ENCODE peak calls at places on chromosomes 4 and X, in five cellular contexts. K is BE2C, A is cardiac fibroblast, T is lower lobe of right lung, L is AG04450. N is an unnamed sample.
A peak's percentile ranks its signal among the peaks of the same experiment; 100 is the strongest.

GRCh38 chr4:129971419-129971818 is 875.5 kb downstream of the C4orf33 start:
- DNase-seq in K (no peak), A (no peak), T (no peak), L (no peak), N (no peak)

GRCh38 chr4:2071252-2071911 is 12.3 kb downstream of the NAT8L start:
- DNase-seq in K (no peak), A (no peak), T (peak; percentile 35), L (no peak), N (no peak)

GRCh38 chr4:87275311-87275710 is 47.4 kb downstream of the HSD17B13 start:
- DNase-seq in K (no peak), A (no peak), T (no peak), L (no peak), N (no peak)

GRCh38 chrX:2485789-2486345 is 14.9 kb downstream of the DHRSX start:
- DNase-seq in K (no peak), A (no peak), T (no peak), L (no peak), N (no peak)

GRCh38 chr4:5051210-5051691 is at the start of gene STK32B:
- DNase-seq in K (peak; percentile 51), A (peak; percentile 76), T (peak; percentile 65), L (peak; percentile 41), N (peak; percentile 45)

GRCh38 chr4:72275381-72275780 is 243.6 kb downstream of the NPFFR2 start:
- DNase-seq in K (no peak), A (no peak), T (no peak), L (no peak), N (no peak)

GRCh38 chr4:113952452-113953029 is 26.9 kb downstream of the ARSJ start:
- DNase-seq in K (peak; percentile 56), A (peak; percentile 62), T (no peak), L (no peak), N (peak; percentile 64)

GRCh38 chr4:152480356-152480755 is 55.5 kb downstream of the FBXW7 start:
- DNase-seq in K (no peak), A (no peak), T (no peak), L (no peak), N (no peak)

GRCh38 chr4:113768952-113769351 is 7.4 kb upstream of the CAMK2D start:
- DNase-seq in K (no peak), A (no peak), T (no peak), L (no peak), N (no peak)

GRCh38 chrX:120316587-120317283 is 5.5 kb upstream of the TMEM255A start:
- DNase-seq in K (no peak), A (no peak), T (no peak), L (no peak), N (peak; percentile 59)

GRCh38 chr4:107037188-107037587 is 1.1 kb upstream of the DKK2 start:
- DNase-seq in K (peak; percentile 65), A (peak; percentile 25), T (peak; percentile 49), L (no peak), N (peak; percentile 48)

GRCh38 chr4:123786955-123787354 is 390.4 kb downstream of the SPRY1 start:
- DNase-seq in K (no peak), A (peak; percentile 60), T (peak; percentile 49), L (peak; percentile 72), N (peak; percentile 13)

GRCh38 chr4:80294206-80294605 is 27.7 kb downstream of the FGF5 start:
- DNase-seq in K (no peak), A (no peak), T (no peak), L (no peak), N (no peak)

GRCh38 chrX:71291381-71291780 is 7.9 kb downstream of the NONO start:
- DNase-seq in K (no peak), A (peak; percentile 32), T (peak; percentile 47), L (no peak), N (no peak)

GRCh38 chr4:8858188-8858924 is 13.3 kb downstream of the HMX1 start:
- DNase-seq in K (no peak), A (no peak), T (no peak), L (no peak), N (no peak)

GRCh38 chr4:51836531-51836930 is 6.4 kb upstream of the DCUN1D4 start:
- DNase-seq in K (peak; percentile 51), A (peak; percentile 48), T (no peak), L (no peak), N (no peak)

GRCh38 chrX:139931646-139932076 is 1.2 kb downstream of the ATP11C start:
- DNase-seq in K (no peak), A (no peak), T (no peak), L (no peak), N (no peak)

GRCh38 chr4:26144526-26145167 is 176.2 kb upstream of the RBPJ start:
- DNase-seq in K (no peak), A (no peak), T (no peak), L (no peak), N (no peak)

GRCh38 chr4:98657531-98658286 is 702 bp downstream of the TSPAN5 start:
- DNase-seq in K (peak; percentile 27), A (peak; percentile 73), T (no peak), L (no peak), N (peak; percentile 67)

GRCh38 chr4:82851902-82852750 is 38.8 kb downstream of the SEC31A start:
- DNase-seq in K (no peak), A (peak; percentile 61), T (no peak), L (no peak), N (peak; percentile 58)

GRCh38 chr4:156774422-156774821 is 197.2 kb downstream of the PDGFC start:
- DNase-seq in K (no peak), A (peak; percentile 88), T (no peak), L (peak; percentile 82), N (peak; percentile 80)

GRCh38 chrX:107715331-107716044 is 60.1 kb downstream of the TSC22D3 start:
- DNase-seq in K (no peak), A (peak; percentile 45), T (peak; percentile 51), L (no peak), N (no peak)

GRCh38 chrX:153925739-153926593 is at the start of gene ARHGAP4:
- DNase-seq in K (no peak), A (no peak), T (peak; percentile 63), L (no peak), N (no peak)

GRCh38 chr4:128310266-128310697 is 22.7 kb upstream of the PGRMC2 start:
- DNase-seq in K (peak; percentile 73), A (peak; percentile 27), T (no peak), L (no peak), N (no peak)

GRCh38 chrX:22025751-22026150 is 6.4 kb upstream of the PHEX start:
- DNase-seq in K (no peak), A (peak; percentile 6), T (no peak), L (no peak), N (no peak)

GRCh38 chr4:140774956-140775355 is 18.8 kb upstream of the TBC1D9 start:
- DNase-seq in K (no peak), A (no peak), T (no peak), L (no peak), N (no peak)
- TF ChIP-seq CTCF in K (no peak), A (no peak), T (no peak), L (no peak), N (no peak)

DNA sequence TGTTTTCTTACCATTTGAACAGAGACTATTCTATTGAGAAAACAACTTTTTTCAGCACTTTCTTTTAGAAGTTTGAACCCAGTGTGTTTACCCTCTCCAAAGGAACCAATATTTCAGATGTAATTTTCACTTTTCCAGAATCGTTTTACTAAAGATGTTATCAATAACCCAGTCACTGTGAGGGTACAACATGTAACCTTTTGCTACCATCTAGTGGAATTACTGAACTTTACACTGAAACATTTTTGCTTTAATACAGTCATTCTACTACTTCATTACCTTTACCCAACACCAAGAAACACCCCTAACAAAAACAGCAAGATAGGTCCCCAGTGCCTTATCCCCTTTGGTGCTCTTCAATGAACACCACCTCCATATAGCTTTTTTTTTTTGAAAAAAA is 33.1 kb upstream of the PRDX4 start:
- DNase-seq in K (no peak), A (peak; percentile 0), T (no peak), L (no peak), N (peak; percentile 15)
- TF ChIP-seq CTCF in K (peak; percentile 38), A (no peak), T (no peak), L (no peak), N (peak; percentile 35)

DNA sequence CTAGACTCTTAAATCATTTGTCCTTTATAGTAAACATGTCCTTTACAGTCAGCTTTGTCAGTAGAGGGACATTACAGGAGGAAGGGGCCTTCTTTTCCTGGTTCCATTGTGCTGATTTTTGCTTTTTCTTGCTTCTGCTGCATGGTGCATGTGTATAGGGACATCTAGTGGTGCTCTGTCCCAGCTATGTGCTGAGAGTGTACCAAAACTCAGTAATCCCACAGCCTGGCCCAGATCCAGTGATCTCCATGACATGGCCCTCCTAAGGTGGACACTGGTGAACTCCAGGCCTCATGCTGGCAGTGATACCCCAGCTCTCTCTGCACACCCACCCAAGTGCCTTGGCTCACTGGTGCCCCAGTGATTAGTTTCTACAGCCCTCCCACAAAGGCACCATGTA is 45.2 kb downstream of the MAGEB17 start:
- DNase-seq in K (no peak), A (peak; percentile 26), T (no peak), L (no peak), N (peak; percentile 25)
- TF ChIP-seq CTCF in K (peak; percentile 10), A (peak; percentile 37), T (no peak), L (peak; percentile 31), N (peak; percentile 34)

GRCh38 chr4:100935090-100935489 is 412.2 kb downstream of the PPP3CA start:
- DNase-seq in K (no peak), A (peak; percentile 5), T (no peak), L (no peak), N (peak; percentile 52)
- TF ChIP-seq CTCF in K (peak; percentile 59), A (peak; percentile 26), T (no peak), L (peak; percentile 37), N (no peak)

GRCh38 chr4:35939746-35940145 is 304.6 kb downstream of the ARAP2 start:
- DNase-seq in K (no peak), A (no peak), T (no peak), L (no peak), N (no peak)

GRCh38 chr4:35934370-35934981 is 309.8 kb downstream of the ARAP2 start:
- DNase-seq in K (no peak), A (peak; percentile 28), T (no peak), L (no peak), N (peak; percentile 48)
- TF ChIP-seq CTCF in K (peak; percentile 42), A (peak; percentile 36), T (peak; percentile 56), L (peak; percentile 45), N (peak; percentile 58)

GRCh38 chr4:94763500-94763899 is 5.7 kb downstream of the BMPR1B start:
- DNase-seq in K (no peak), A (no peak), T (no peak), L (no peak), N (no peak)

GRCh38 chr4:94762326-94762725 is 4.6 kb downstream of the BMPR1B start:
- DNase-seq in K (no peak), A (no peak), T (no peak), L (no peak), N (no peak)

GRCh38 chr4:94765174-94765573 is 7.4 kb downstream of the BMPR1B start:
- DNase-seq in K (no peak), A (no peak), T (no peak), L (no peak), N (no peak)

GRCh38 chr4:94764069-94764468 is 6.3 kb downstream of the BMPR1B start:
- DNase-seq in K (no peak), A (no peak), T (no peak), L (no peak), N (no peak)

DNA sequence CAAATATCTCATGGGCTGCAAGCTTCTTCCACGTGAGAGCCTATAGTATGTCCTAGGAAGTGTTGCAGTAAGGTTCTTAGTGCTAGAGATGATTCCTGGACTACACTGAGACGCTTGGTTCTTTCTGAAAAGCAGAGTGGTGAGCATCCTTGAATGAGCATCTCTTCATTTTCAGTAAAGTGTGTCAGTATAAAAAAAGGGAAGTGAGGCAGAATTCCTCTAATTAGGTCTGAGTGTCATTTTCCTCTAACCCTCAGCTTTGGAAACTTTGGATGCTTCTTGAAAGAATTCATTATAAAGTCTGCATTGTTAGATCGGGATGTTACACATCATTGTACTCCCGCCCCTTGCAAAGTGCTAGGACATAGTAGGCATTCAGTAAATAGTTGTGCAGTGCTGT is 5.2 kb downstream of the BMPR1B start:
- DNase-seq in K (no peak), A (no peak), T (no peak), L (no peak), N (no peak)
- TF ChIP-seq CTCF in K (no peak), A (no peak), T (no peak), L (no peak), N (no peak)